ENCODE peak calls at places on chromosomes 12 and 14, in five cellular contexts. R is GM23338; H is endothelial cell of umbilical vein; P is right lobe of liver; A is CD8-positive, alpha-beta T cell. N is an unnamed sample.

GRCh38 chr12:107515446-107515958 is 170.1 kb upstream of the PWP1 start:
- DNase-seq in R (peak; percentile 22), H (peak; percentile 73), P (no peak), A (no peak), N (peak; percentile 100)

GRCh38 chr12:109531411-109531810 is 41.9 kb downstream of the MMAB start:
- DNase-seq in R (no peak), H (no peak), P (no peak), A (no peak), N (no peak)

GRCh38 chr12:90010089-90010488 is 301.5 kb upstream of the ATP2B1 start:
- DNase-seq in R (peak; percentile 13), H (peak; percentile 37), P (no peak), A (no peak), N (peak; percentile 22)

GRCh38 chr14:35499180-35499579 is 34.8 kb upstream of the INSM2 start:
- DNase-seq in R (no peak), H (no peak), P (no peak), A (no peak), N (no peak)

GRCh38 chr12:76018111-76018510 is 13.5 kb downstream of the PHLDA1 start:
- DNase-seq in R (peak; percentile 56), H (no peak), P (no peak), A (no peak), N (no peak)

GRCh38 chr14:85533821-85534271 is 3.9 kb downstream of the FLRT2 start:
- DNase-seq in R (peak; percentile 73), H (peak; percentile 24), P (no peak), A (no peak), N (no peak)

GRCh38 chr12:51419473-51420228 is 5.0 kb upstream of the SLC4A8 start:
- DNase-seq in R (peak; percentile 65), H (no peak), P (no peak), A (no peak), N (peak; percentile 10)

GRCh38 chr14:29222671-29223268 is 456.2 kb downstream of the FOXG1 start:
- DNase-seq in R (peak; percentile 51), H (peak; percentile 44), P (no peak), A (no peak), N (peak; percentile 48)

GRCh38 chr14:103008768-103009342 is 48.5 kb downstream of the CDC42BPB start:
- DNase-seq in R (no peak), H (peak; percentile 53), P (no peak), A (no peak), N (peak; percentile 24)

GRCh38 chr14:55938249-55938791 is 179.9 kb upstream of the PELI2 start:
- DNase-seq in R (no peak), H (peak; percentile 24), P (no peak), A (no peak), N (peak; percentile 92)

GRCh38 chr12:105783983-105784947 is 354.5 kb downstream of the NUAK1 start:
- DNase-seq in R (no peak), H (no peak), P (no peak), A (no peak), N (no peak)

GRCh38 chr12:93884794-93885460 is 207.8 kb downstream of the CRADD start:
- DNase-seq in R (no peak), H (no peak), P (no peak), A (no peak), N (no peak)

GRCh38 chr14:39368261-39368959 is 63.8 kb downstream of the FBXO33 start:
- DNase-seq in R (peak; percentile 92), H (peak; percentile 61), P (no peak), A (no peak), N (peak; percentile 53)

GRCh38 chr14:97851438-97851995 is 1054.3 kb downstream of the VRK1 start:
- DNase-seq in R (no peak), H (no peak), P (no peak), A (no peak), N (no peak)

GRCh38 chr12:109697877-109698468 is 15.7 kb upstream of the FAM222A start:
- DNase-seq in R (no peak), H (no peak), P (no peak), A (no peak), N (no peak)

GRCh38 chr12:122880668-122881067 is 15.3 kb downstream of the VPS37B start:
- DNase-seq in R (peak; percentile 73), H (no peak), P (no peak), A (no peak), N (no peak)
- TF ChIP-seq CTCF in R (peak; percentile 66), H (peak; percentile 22), P (no peak), A (peak; percentile 36), N (peak; percentile 53)

GRCh38 chr12:26658991-26659390 is 174.0 kb downstream of the ITPR2 start:
- DNase-seq in R (no peak), H (no peak), P (no peak), A (no peak), N (no peak)
- H3K36me3 ChIP-seq in R (peaks cover 53% of the 10 kb centered on the region), H (peaks cover 17% of the 10 kb centered on the region), P (peaks cover 11% of the 10 kb centered on the region), A (peaks cover 32% of the 10 kb centered on the region), N (no peaks in the 10 kb centered on the region)

DNA sequence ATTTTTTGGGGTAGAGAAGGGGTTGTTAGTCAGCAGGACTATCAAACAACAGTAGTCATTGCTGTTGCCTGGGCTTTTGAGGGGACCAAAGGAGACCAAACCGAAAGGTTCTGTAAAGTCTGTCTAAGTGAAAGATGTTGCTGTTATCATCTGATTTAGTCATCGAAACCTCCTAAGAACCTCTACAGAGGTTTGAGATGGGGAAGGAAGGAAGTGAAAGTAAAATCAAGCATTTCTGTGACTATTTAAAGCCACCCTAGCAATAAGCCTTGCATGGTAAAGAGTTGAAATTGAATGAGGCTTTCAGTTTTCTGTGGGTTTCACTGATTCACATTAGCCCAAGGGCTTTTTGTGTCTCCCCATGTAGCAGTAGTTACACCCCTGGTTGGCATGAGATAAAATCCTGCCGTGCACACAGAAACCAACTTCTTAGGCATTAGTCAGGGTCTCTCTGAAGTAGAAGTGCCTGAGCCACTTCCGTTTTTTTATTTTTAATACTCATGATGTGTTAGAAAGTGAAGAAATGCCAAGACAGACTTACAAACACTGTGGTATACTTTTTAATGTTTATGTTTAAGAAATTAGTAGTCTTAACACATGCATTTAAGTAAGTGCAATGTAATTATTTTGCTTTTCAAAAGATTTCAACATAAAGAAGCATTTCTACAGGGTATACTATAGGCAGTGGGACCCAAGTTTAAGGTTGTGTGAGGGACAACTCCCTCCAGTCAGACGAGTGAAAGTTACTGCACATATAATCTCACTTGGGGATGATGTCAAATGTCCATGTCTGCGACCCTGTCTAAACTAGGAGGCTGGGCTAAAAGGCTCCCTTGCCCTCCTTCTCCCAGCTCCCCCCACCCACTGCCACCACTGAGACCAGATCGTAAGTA is 50.4 kb downstream of the DYRK2 start:
- DNase-seq in R (no peak), H (no peak), P (no peak), A (no peak), N (peak; percentile 60)
- H3K4me3 ChIP-seq in R (no peak overlapping the region), H (no peak overlapping the region), P (no peak overlapping the region), A (peak overlapping the region; percentile 23), N (no peak overlapping the region)

DNA sequence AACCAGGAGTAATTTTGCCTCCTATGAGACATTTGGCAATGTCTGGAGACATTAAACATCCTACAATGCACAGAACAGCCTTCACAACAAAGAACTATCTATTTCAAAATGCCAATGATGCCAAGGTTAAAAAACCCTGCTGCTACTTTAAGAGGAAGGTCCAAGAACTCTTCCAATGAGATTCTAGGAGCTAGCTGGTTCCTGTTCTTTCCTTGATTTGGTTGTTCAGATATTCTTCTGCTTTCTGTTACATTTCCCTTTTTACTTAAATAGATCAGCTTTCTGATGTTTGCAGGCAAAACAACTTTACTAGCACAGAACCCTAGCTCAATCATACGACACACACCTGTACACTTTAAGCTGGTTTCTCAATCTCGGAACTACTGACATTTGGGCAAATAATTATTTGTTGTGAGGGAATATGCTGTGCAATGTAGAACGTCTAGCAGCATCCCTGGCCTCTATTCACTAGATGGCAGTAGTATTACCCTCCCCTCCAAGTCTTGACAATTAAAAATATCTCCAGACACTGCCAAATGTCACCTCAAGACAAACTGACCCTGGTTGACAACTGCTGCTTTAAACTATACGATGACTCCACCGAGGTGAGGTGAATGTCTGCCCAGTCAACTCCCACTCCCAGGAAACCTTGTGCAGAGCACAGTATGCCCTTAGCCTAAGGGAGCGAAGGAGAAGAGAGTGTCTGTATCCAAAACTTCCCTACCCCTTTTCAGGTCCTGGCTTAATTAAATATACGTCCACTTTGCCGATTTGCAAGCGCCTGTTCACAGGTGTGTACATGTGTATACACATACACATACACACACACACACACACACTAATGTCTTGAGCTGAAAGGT is 4.4 kb downstream of the BLTP3B start:
- DNase-seq in R (no peak), H (peak; percentile 41), P (no peak), A (no peak), N (peak; percentile 51)
- TF ChIP-seq CTCF in R (peak; percentile 51), H (peak; percentile 4), P (peak; percentile 37), A (no peak), N (peak; percentile 48)

DNA sequence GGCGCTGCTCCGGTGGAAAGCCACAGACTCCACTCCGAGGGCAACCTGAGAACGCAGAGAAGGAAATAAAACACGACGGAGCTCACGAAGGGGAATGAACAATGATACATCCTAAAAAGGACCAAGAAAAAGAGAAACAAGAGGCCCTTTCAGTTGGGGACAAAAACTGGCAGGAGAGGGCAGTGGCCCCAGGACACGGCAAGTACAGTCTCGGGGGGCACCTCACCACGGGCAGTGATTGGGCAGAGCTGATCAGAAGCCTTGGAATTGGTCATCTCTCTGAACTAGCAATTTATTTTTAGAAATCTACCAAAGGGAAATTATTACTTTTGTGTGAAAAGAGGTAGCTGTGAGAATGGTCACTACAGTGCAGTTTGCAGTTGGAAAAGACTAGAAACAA is 27.9 kb downstream of the CCDC92 start:
- DNase-seq in R (no peak), H (no peak), P (no peak), A (no peak), N (no peak)
- H3K36me3 ChIP-seq in R (no peaks in the 10 kb centered on the region), H (peaks cover 2% of the 10 kb centered on the region), P (no peaks in the 10 kb centered on the region), A (no peaks in the 10 kb centered on the region), N (peaks cover 4% of the 10 kb centered on the region)

GRCh38 chr14:34470319-34470718 is 8.3 kb upstream of the SPTSSA start:
- DNase-seq in R (no peak), H (no peak), P (no peak), A (no peak), N (no peak)
- H3K4me3 ChIP-seq in R (no peak overlapping the region), H (no peak overlapping the region), P (no peak overlapping the region), A (no peak overlapping the region), N (no peak overlapping the region)

DNA sequence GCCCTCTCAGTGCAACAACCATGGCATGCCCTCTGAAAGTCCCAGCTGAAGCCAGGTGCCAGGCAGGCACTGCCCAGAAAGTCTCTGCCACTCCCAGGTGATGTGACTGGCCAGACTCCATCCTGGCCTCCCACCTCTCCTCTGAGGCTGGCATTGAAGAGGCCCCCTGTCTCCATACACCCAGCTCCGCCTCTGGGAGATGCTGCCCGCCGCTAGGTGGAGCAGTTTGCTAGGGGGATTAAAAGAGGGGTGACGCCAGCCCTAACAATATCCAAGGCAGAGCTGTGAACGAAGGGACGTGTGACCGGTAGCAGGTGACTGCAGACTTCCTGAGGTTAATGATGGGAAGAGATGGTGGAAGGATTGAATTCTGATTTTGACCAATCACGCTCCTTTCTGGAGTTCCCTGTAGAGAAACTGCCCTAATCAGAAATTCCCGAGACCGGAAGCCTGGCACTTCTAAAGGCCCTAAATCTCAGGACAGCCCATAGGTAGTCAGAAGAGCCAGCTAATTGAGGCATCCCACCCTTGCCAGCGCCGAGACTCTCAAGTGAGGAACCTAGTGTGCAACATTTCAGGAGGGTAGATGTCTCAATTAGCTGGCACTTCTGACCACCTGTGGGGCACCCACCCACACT is 8.3 kb upstream of the PLEK2 start:
- DNase-seq in R (peak; percentile 87), H (no peak), P (no peak), A (no peak), N (no peak)
- TF ChIP-seq CTCF in R (peak; percentile 86), H (peak; percentile 21), P (peak; percentile 36), A (peak; percentile 26), N (peak; percentile 46)

N was measured in bronchial epithelial cell.